ENCODE peak calls at places on chromosome 14, in eight cellular contexts. I is BE2C; L is fibroblast of the conjunctiva; G is HuH-7; E is RPMI7951; S is HFFc6; Y is stimulated activated CD8-positive, alpha-beta memory T cell treated with anti-CD3 and anti-CD28 coated beads, Interleukin-12 subunit alpha, Interleukin-12 subunit beta, amount 100 ng/mL, for 4 hours; N is CD8-positive, alpha-beta memory T cell. P is an unnamed sample.

GRCh38 chr14:86296173-86296572 is 766.2 kb downstream of the FLRT2 start:
- DNase-seq in N (no peak), L (peak), Y (no peak), S (peak), G (no peak), I (peak), E (no peak), P (no peak)

GRCh38 chr14:63174760-63175191 is 29.5 kb upstream of the RHOJ start:
- DNase-seq in G (peak), Y (no peak), S (peak), N (no peak), L (peak), I (peak), E (peak), P (peak)

GRCh38 chr14:106605548-106606448 is 1079.4 kb downstream of the TMEM121 start:
- DNase-seq in I (peak), Y (peak), L (no peak), N (peak), G (no peak), E (no peak), S (no peak), P (no peak)

GRCh38 chr14:104253901-104254353 is 115.5 kb downstream of the KIF26A start:
- DNase-seq in I (peak), S (no peak), L (no peak), Y (no peak), G (no peak), N (no peak), E (no peak), P (no peak)

GRCh38 chr14:101906645-101907044 is 57.7 kb upstream of the DYNC1H1 start:
- DNase-seq in S (no peak), N (no peak), G (no peak), I (no peak), L (no peak), Y (no peak), E (no peak), P (no peak)

GRCh38 chr14:77565289-77566081 is 51.0 kb downstream of the SPTLC2 start:
- DNase-seq in S (no peak), Y (no peak), I (no peak), E (no peak), N (no peak), G (no peak), L (no peak), P (no peak)

GRCh38 chr14:69848156-69848555 is 31.1 kb upstream of the SMOC1 start:
- DNase-seq in L (no peak), E (no peak), Y (no peak), N (no peak), S (no peak), G (no peak), I (no peak), P (no peak)

GRCh38 chr14:101193126-101193844 is 289.8 kb upstream of the RTL1 start:
- DNase-seq in E (no peak), G (no peak), S (no peak), L (no peak), I (no peak), N (no peak), Y (no peak), P (no peak)

GRCh38 chr14:73238262-73238852 is 1.1 kb downstream of the PAPLN start:
- DNase-seq in E (peak), L (peak), S (peak), Y (no peak), N (no peak), G (peak), I (no peak), P (no peak)

GRCh38 chr14:99726538-99727095 is 42.5 kb downstream of the CYP46A1 start:
- DNase-seq in I (no peak), L (no peak), G (no peak), E (no peak), N (peak), Y (no peak), S (no peak), P (no peak)

GRCh38 chr14:91373591-91374245 is 43.9 kb downstream of the CCDC88C start:
- DNase-seq in G (no peak), N (peak), Y (no peak), I (peak), E (no peak), S (no peak), L (no peak), P (no peak)

GRCh38 chr14:21055473-21056117 is 2.0 kb upstream of the RNASE8 start:
- DNase-seq in N (no peak), G (peak), Y (no peak), S (no peak), E (no peak), I (no peak), L (no peak), P (no peak)

GRCh38 chr14:95496690-95497241 is 19.7 kb downstream of the SYNE3 start:
- DNase-seq in N (no peak), I (no peak), L (peak), S (no peak), E (peak), G (no peak), Y (no peak), P (no peak)

GRCh38 chr14:71212683-71213107 is 305.4 kb downstream of the PCNX1 start:
- DNase-seq in Y (no peak), E (no peak), N (no peak), G (no peak), I (no peak), L (no peak), S (no peak), P (no peak)

GRCh38 chr14:89401783-89402182 is 15.2 kb downstream of the FOXN3 start:
- DNase-seq in E (no peak), S (no peak), N (no peak), Y (no peak), L (no peak), G (no peak), I (no peak), P (no peak)

GRCh38 chr14:64247186-64247585 is 47.0 kb downstream of the ESR2 start:
- DNase-seq in E (no peak), S (no peak), Y (no peak), I (no peak), N (no peak), G (no peak), L (no peak), P (no peak)

GRCh38 chr14:35212471-35213142 is 79.6 kb upstream of the PSMA6 start:
- DNase-seq in G (no peak), E (no peak), N (no peak), L (no peak), Y (no peak), S (no peak), I (no peak), P (no peak)

GRCh38 chr14:52874389-52874788 is 76.5 kb downstream of the FERMT2 start:
- DNase-seq in S (no peak), G (no peak), Y (no peak), I (no peak), N (no peak), E (no peak), L (no peak), P (no peak)

GRCh38 chr14:92356677-92357076 is 33.7 kb downstream of the SLC24A4 start:
- DNase-seq in L (no peak), E (no peak), G (no peak), S (no peak), I (no peak), N (no peak), Y (no peak), P (no peak)

GRCh38 chr14:58128416-58128815 is 23.6 kb downstream of the ARMH4 start:
- DNase-seq in S (no peak), G (no peak), Y (no peak), E (no peak), I (no peak), N (no peak), L (no peak), P (no peak)

GRCh38 chr14:24151404-24152080 is 4.2 kb downstream of the RNF31 start:
- DNase-seq in G (no peak), N (no peak), Y (no peak), E (no peak), L (no peak), I (no peak), S (no peak), P (no peak)

GRCh38 chr14:59116984-59117415 is 71.5 kb upstream of the DAAM1 start:
- DNase-seq in E (peak), I (no peak), L (no peak), Y (no peak), G (peak), S (peak), N (no peak), P (no peak)

GRCh38 chr14:23056956-23057756 is at the start of gene CDH24:
- DNase-seq in Y (peak), G (peak), N (peak), E (peak), L (no peak), I (peak), S (peak), P (no peak)

GRCh38 chr14:23071975-23072539 is 14.7 kb upstream of the CDH24 start:
- DNase-seq in S (no peak), Y (no peak), L (no peak), N (no peak), E (no peak), I (no peak), G (no peak), P (no peak)

GRCh38 chr14:90720336-90720735 is 95.9 kb downstream of the TTC7B start:
- DNase-seq in S (no peak), L (no peak), G (no peak), I (peak), E (no peak), N (no peak), Y (no peak), P (no peak)

GRCh38 chr14:102583726-102584125 is 8.7 kb upstream of the RCOR1 start:
- DNase-seq in L (no peak), N (no peak), G (no peak), E (no peak), S (no peak), I (no peak), Y (no peak), P (no peak)

GRCh38 chr14:72745546-72745945 is 148.4 kb downstream of the DPF3 start:
- DNase-seq in I (no peak), S (peak), Y (no peak), N (no peak), E (peak), G (no peak), L (peak), P (no peak)

GRCh38 chr14:90373887-90374286 is 22.9 kb upstream of the CALM1 start:
- DNase-seq in I (peak), E (peak), Y (no peak), N (no peak), S (no peak), L (no peak), G (no peak), P (no peak)

GRCh38 chr14:91466192-91466591 is 43.9 kb downstream of the PPP4R3A start:
- DNase-seq in L (no peak), N (no peak), E (no peak), S (no peak), I (no peak), Y (no peak), G (no peak), P (no peak)

GRCh38 chr14:55585854-55586253 is 5.8 kb downstream of the KTN1 start:
- DNase-seq in Y (no peak), L (no peak), N (no peak), S (peak), I (no peak), G (no peak), E (peak), P (no peak)

GRCh38 chr14:26775765-26776577 is 178.1 kb upstream of the NOVA1 start:
- DNase-seq in L (peak), I (no peak), S (no peak), Y (no peak), E (peak), G (no peak), N (no peak), P (no peak)

GRCh38 chr14:74698894-74699293 is 14.0 kb downstream of the AREL1 start:
- DNase-seq in E (no peak), Y (no peak), I (no peak), L (no peak), G (no peak), S (no peak), N (no peak), P (no peak)

GRCh38 chr14:67428501-67429031 is 16.6 kb upstream of the PLEK2 start:
- DNase-seq in N (no peak), E (peak), L (peak), Y (no peak), S (peak), G (peak), I (no peak), P (no peak)

GRCh38 chr14:86961106-86961716 is 1031.8 kb downstream of the GALC start:
- DNase-seq in L (no peak), I (peak), N (no peak), G (peak), Y (no peak), S (no peak), E (no peak), P (no peak)

GRCh38 chr14:89179891-89180404 is 237.1 kb downstream of the FOXN3 start:
- DNase-seq in S (no peak), Y (no peak), G (no peak), L (no peak), N (no peak), I (no peak), E (no peak), P (no peak)

GRCh38 chr14:55938249-55938791 is 179.9 kb upstream of the PELI2 start:
- DNase-seq in I (peak), N (no peak), S (peak), E (peak), G (no peak), L (peak), Y (no peak), P (no peak)

GRCh38 chr14:68013326-68013725 is 193.7 kb downstream of the RAD51B start:
- DNase-seq in E (no peak), Y (no peak), I (no peak), L (no peak), S (no peak), N (no peak), G (no peak), P (no peak)

GRCh38 chr14:67524152-67524963 is 8.7 kb upstream of the PLEKHH1 start:
- DNase-seq in E (peak), S (no peak), I (no peak), G (no peak), Y (no peak), N (no peak), L (no peak), P (no peak)

GRCh38 chr14:44462372-44462771 is 44.7 kb downstream of the FSCB start:
- DNase-seq in I (no peak), E (no peak), S (no peak), L (no peak), G (no peak), Y (no peak), N (no peak), P (no peak)